ENCODE peak calls at places on chromosome 11, in five cellular contexts. V, R, U, Q and I are unnamed samples.

GRCh38 chr11:9664276-9665171 is 647 bp downstream of the SWAP70 start:
- DNase-seq in R (peak; percentile 67), U (peak; percentile 54), V (no peak), Q (peak; percentile 37), I (peak; percentile 36)

GRCh38 chr11:122984186-122985011 is 2.8 kb upstream of the BSX start:
- DNase-seq in Q (no peak), U (peak; percentile 8), V (no peak), R (no peak), I (no peak)

GRCh38 chr11:102985850-102986249 is 30.3 kb upstream of the MMP13 start:
- DNase-seq in U (no peak), V (no peak), Q (no peak), R (no peak), I (no peak)

GRCh38 chr11:45355706-45356041 is 69.5 kb upstream of the SYT13 start:
- DNase-seq in R (no peak), Q (no peak), V (no peak), U (no peak), I (no peak)

GRCh38 chr11:16612801-16613400 is 125.5 kb upstream of the C11orf58 start:
- DNase-seq in U (peak; percentile 35), V (no peak), Q (no peak), R (no peak), I (no peak)

GRCh38 chr11:123197711-123198110 is 2.7 kb upstream of the CLMP start:
- DNase-seq in R (no peak), U (peak; percentile 82), Q (no peak), V (no peak), I (no peak)

GRCh38 chr11:44860967-44861828 is 89.5 kb downstream of the TP53I11 start:
- DNase-seq in V (no peak), U (no peak), Q (no peak), R (no peak), I (no peak)

GRCh38 chr11:34501500-34501899 is 12.1 kb downstream of the ELF5 start:
- DNase-seq in Q (no peak), R (no peak), U (peak; percentile 94), V (no peak), I (no peak)

GRCh38 chr11:6353367-6353987 is 33.2 kb upstream of the CAVIN3 start:
- DNase-seq in U (peak; percentile 53), R (peak; percentile 57), V (peak; percentile 92), Q (peak; percentile 37), I (peak; percentile 89)

GRCh38 chr11:69398529-69399492 is 82.7 kb upstream of the LINC01488 start:
- DNase-seq in R (peak; percentile 64), V (no peak), Q (no peak), U (peak; percentile 51), I (no peak)

GRCh38 chr11:79670846-79671245 is 230.0 kb upstream of the TENM4 start:
- DNase-seq in U (no peak), Q (no peak), V (peak; percentile 71), R (no peak), I (no peak)

GRCh38 chr11:4187055-4187988 is 92.7 kb downstream of the RRM1 start:
- DNase-seq in Q (peak; percentile 79), U (peak; percentile 90), R (peak; percentile 98), V (peak; percentile 71), I (peak; percentile 75)

GRCh38 chr11:70367071-70367470 is 31.3 kb upstream of the CTTN start:
- DNase-seq in Q (no peak), V (no peak), U (peak; percentile 50), R (no peak), I (no peak)

GRCh38 chr11:73680687-73681086 is 34.3 kb downstream of the PLEKHB1 start:
- DNase-seq in U (no peak), Q (no peak), V (no peak), R (no peak), I (peak; percentile 23)

GRCh38 chr11:104443387-104443786 is 279.4 kb upstream of the PDGFD start:
- DNase-seq in Q (no peak), R (no peak), U (no peak), V (no peak), I (no peak)

GRCh38 chr11:119339581-119340334 is 925 bp downstream of the C1QTNF5 start:
- DNase-seq in U (peak; percentile 56), R (peak; percentile 93), Q (no peak), V (no peak), I (peak; percentile 63)

GRCh38 chr11:15073361-15074205 is at the start of gene CALCB:
- DNase-seq in V (no peak), U (peak; percentile 24), R (peak; percentile 46), Q (no peak), I (no peak)

GRCh38 chr11:67146516-67147226 is 27.6 kb downstream of the KDM2A start:
- DNase-seq in R (no peak), U (no peak), V (no peak), Q (no peak), I (no peak)

GRCh38 chr11:6410695-6411430 is 8.0 kb downstream of the APBB1 start:
- DNase-seq in V (no peak), R (no peak), U (no peak), Q (no peak), I (no peak)

GRCh38 chr11:45298718-45299117 is 12.6 kb upstream of the SYT13 start:
- DNase-seq in U (no peak), V (no peak), Q (no peak), R (no peak), I (no peak)

GRCh38 chr11:117130879-117131278 is 13.2 kb upstream of the PAFAH1B2 start:
- DNase-seq in Q (no peak), V (no peak), R (no peak), U (no peak), I (no peak)

GRCh38 chr11:113529606-113530005 is 54.4 kb upstream of the DRD2 start:
- DNase-seq in Q (no peak), V (no peak), U (no peak), R (no peak), I (no peak)

GRCh38 chr11:129021295-129021694 is 78.6 kb upstream of the TP53AIP1 start:
- DNase-seq in R (no peak), U (no peak), V (no peak), Q (no peak), I (no peak)

GRCh38 chr11:75249704-75250103 is 9.1 kb downstream of the TPBGL start:
- DNase-seq in Q (no peak), R (no peak), V (peak; percentile 26), U (no peak), I (no peak)

GRCh38 chr11:64880240-64881001 is 2.0 kb upstream of the EHD1 start:
- DNase-seq in V (no peak), U (no peak), R (peak; percentile 78), Q (no peak), I (peak; percentile 59)

GRCh38 chr11:70650075-70650909 is 252.0 kb downstream of the CTTN start:
- DNase-seq in U (peak; percentile 69), Q (peak; percentile 18), V (peak; percentile 84), R (peak; percentile 70), I (peak; percentile 39)

GRCh38 chr11:69006816-69007215 is 6.2 kb downstream of the MRGPRF start:
- DNase-seq in R (no peak), V (no peak), U (no peak), Q (no peak), I (no peak)

GRCh38 chr11:85661972-85662664 is 2.8 kb downstream of the CREBZF start:
- DNase-seq in R (no peak), Q (no peak), V (no peak), U (peak; percentile 38), I (no peak)

GRCh38 chr11:85664561-85665481 is at the start of gene CREBZF:
- DNase-seq in U (peak; percentile 97), R (peak; percentile 98), V (peak; percentile 99), Q (peak; percentile 93), I (peak; percentile 94)

GRCh38 chr11:85665756-85666155 is 827 bp upstream of the CREBZF start:
- DNase-seq in U (no peak), V (no peak), Q (no peak), R (no peak), I (peak; percentile 55)

GRCh38 chr11:85663080-85663729 is 1.7 kb downstream of the CREBZF start:
- DNase-seq in Q (no peak), R (no peak), V (no peak), U (peak; percentile 11), I (no peak)

DNA sequence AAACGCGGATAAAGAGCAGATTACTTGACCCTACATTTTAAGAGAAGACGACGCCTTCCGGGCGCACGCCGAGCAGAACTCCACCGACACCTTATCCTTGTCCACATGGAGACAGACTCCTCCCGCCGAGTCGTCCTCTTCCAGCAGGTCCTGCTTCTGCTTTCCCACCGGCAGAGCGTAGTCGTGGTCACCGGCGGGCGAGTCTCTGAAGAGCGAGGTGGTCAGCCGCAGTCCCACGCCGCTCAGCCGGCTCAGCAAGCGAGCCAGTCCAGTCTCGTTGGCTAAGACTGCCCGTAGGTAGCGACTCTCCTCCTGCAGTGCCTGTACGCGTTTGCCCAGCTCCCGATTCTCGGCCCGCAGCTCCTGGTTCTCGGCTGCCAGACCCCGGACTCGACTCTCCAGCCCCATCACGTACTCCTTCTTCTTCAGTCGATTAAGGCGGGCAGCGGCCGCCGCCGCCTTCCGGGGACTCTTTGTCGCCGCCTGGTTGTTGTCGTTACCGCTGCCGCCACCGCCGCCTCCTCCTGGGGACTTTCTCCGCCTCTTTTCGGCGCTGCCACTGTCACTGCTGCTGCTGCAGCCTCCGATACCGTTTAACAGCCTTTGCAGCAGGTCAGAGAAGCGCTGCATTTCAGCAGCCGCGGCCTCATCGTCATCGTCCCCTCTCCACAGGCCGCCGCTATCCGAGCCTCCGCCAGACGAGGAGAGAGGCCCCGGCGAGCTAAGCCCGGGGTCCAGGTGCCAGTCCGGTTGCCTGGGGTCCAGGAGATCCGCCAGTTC is 958 bp downstream of the CREBZF start:
- DNase-seq in R (peak; percentile 93), V (peak; percentile 89), U (peak; percentile 60), Q (peak; percentile 82), I (peak; percentile 84)
- H3K4me1 ChIP-seq in R (no peaks in the 10 kb centered on the region), V (peaks cover 9% of the 10 kb centered on the region), U (peaks cover 6% of the 10 kb centered on the region), Q (peaks cover 45% of the 10 kb centered on the region), I (peaks cover 2% of the 10 kb centered on the region)

DNA sequence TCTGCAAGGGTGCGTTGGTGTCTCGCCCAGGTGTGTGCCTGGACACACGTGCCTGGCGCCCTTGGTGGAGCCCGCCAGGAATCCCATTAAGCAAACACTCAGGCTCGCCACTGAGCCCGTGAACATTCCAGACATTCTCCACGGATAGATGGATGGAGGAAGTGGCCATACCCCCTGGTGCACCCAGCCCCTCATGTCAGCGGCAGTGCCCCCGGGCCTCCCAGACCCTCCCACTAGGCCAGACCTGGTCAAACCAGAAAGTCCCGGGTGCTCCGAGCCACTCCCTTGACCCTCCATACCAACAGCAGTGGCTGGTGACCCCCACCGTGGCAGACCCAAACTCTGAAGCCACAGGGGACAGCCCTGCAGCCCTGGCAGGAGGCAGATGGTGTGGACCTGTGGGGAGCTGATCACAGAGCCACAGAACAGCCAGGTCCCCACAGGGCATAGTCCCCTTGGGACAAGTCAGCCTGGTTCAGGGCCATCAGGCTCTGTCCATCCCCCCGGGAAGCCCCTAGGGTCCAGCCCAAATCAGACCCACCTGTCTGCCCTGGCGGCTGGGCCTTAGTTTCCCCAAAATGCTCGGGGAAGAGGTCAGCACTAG is 1.9 kb downstream of the EPS8L2 start:
- DNase-seq in Q (no peak), V (peak; percentile 91), R (no peak), U (no peak), I (no peak)
- H3K4me3 ChIP-seq in Q (no peak overlapping the region), V (peak overlapping the region; percentile 80), R (no peak overlapping the region), U (no peak overlapping the region), I (peak overlapping the region; percentile 76)

GRCh38 chr11:99432677-99433076 is 411.9 kb downstream of the CNTN5 start:
- DNase-seq in Q (no peak), V (no peak), R (no peak), U (no peak), I (no peak)
- H3K9me3 ChIP-seq in Q (no peaks in the 10 kb centered on the region), V (no peaks in the 10 kb centered on the region), R (no peaks in the 10 kb centered on the region), U (no peaks in the 10 kb centered on the region), I (no peaks in the 10 kb centered on the region)

DNA sequence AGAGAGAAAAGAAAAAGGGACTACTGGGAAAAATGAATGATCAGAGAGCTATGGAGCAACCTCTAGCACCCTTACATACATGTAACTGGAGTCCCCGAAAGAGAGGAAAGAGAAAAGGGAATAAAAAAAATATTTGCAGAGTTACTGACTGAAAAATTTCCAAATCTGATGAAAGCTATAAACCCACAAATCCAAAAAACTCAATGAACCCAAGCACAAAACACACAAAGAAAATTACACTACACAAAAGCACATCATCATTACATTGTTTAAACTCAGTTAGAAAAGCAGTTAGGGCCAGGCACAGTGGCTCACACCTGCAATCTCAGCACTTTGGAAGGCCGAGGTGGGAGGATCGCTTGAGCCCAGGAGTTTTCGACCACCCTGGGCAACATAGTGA is 6.7 kb downstream of the VPS37C start:
- DNase-seq in V (no peak), Q (no peak), U (no peak), R (no peak), I (no peak)
- H3K4me1 ChIP-seq in V (peaks cover 81% of the 10 kb centered on the region), Q (peaks cover 63% of the 10 kb centered on the region), U (peaks cover 26% of the 10 kb centered on the region), R (peaks cover 18% of the 10 kb centered on the region), I (peaks cover 15% of the 10 kb centered on the region)